ENCODE peak calls at places on chromosomes 11 and 22, in ten cellular contexts. L is CD4-positive, alpha-beta memory T cell; Z is CD8-positive, alpha-beta memory T cell; W is colonic mucosa; M is Caco-2; U is pancreas; I is psoas muscle; D is thoracic aorta; A is astrocyte; P is fibroblast of lung. H is an unnamed sample. For H3K4me1, the result is how much of the 10 kb centered on the place peaks cover.

GRCh38 chr11:86500500-86501170 is 125.9 kb downstream of the CCDC81 start:
- DNase-seq in A (no peak), M (no peak), W (no peak), D (no peak), I (no peak), U (no peak), L (no peak), P (no peak), Z (no peak), H (no peak)

GRCh38 chr22:43857367-43857766 is 4.9 kb downstream of the SULT4A1 start:
- DNase-seq in A (no peak), P (no peak), L (no peak), U (no peak), Z (no peak), W (no peak), D (no peak), I (no peak), M (no peak), H (no peak)

GRCh38 chr11:34261820-34262219 is 96.0 kb downstream of the ABTB2 start:
- DNase-seq in P (no peak), Z (no peak), M (no peak), L (no peak), A (no peak), W (no peak), I (no peak), U (no peak), D (no peak), H (no peak)

GRCh38 chr11:75563501-75563977 is 1.5 kb downstream of the SERPINH1 start:
- DNase-seq in P (no peak), M (no peak), I (no peak), A (no peak), W (no peak), L (no peak), D (no peak), Z (no peak), U (no peak), H (no peak)

GRCh38 chr11:2099523-2100316 is 39.5 kb downstream of the IGF2 start:
- DNase-seq in Z (no peak), W (peak), P (no peak), L (no peak), D (no peak), U (peak), A (no peak), I (peak), M (no peak), H (no peak)

GRCh38 chr11:126397016-126397415 is 41.5 kb downstream of the ST3GAL4 start:
- DNase-seq in W (no peak), Z (no peak), M (no peak), U (no peak), I (no peak), L (no peak), A (no peak), D (no peak), P (no peak), H (no peak)

GRCh38 chr11:63985812-63986155 is 454 bp upstream of the OTUB1 start:
- DNase-seq in P (no peak), W (no peak), L (peak), A (no peak), U (no peak), I (no peak), Z (peak), M (no peak), D (no peak), H (no peak)

GRCh38 chr11:20873054-20873453 is 203.7 kb downstream of the NELL1 start:
- DNase-seq in U (no peak), D (no peak), Z (no peak), A (no peak), W (no peak), P (no peak), M (peak), L (no peak), I (no peak), H (no peak)

GRCh38 chr11:124719534-124719933 is 20.2 kb upstream of the NRGN start:
- DNase-seq in M (no peak), W (no peak), L (no peak), Z (no peak), U (no peak), I (no peak), D (no peak), P (no peak), A (no peak), H (no peak)

GRCh38 chr22:30221121-30221992 is 25.2 kb downstream of the LIF start:
- DNase-seq in Z (peak), U (no peak), M (no peak), P (no peak), A (no peak), L (peak), D (no peak), I (no peak), W (no peak), H (no peak)

GRCh38 chr11:69199583-69200295 is 44.0 kb downstream of the SMIM38 start:
- DNase-seq in U (no peak), A (no peak), I (no peak), P (no peak), W (no peak), D (no peak), Z (no peak), M (no peak), L (no peak), H (no peak)

GRCh38 chr11:85756401-85757200 is 54.3 kb downstream of the SYTL2 start:
- DNase-seq in I (no peak), A (no peak), P (no peak), W (peak), M (no peak), Z (peak), U (no peak), D (no peak), L (peak), H (no peak)

GRCh38 chr11:65572356-65573043 is at the start of gene FAM89B:
- DNase-seq in P (peak), U (peak), M (peak), Z (peak), W (peak), D (peak), A (peak), L (peak), I (peak), H (peak)

GRCh38 chr11:130163346-130164220 is 4.0 kb downstream of the ST14 start:
- DNase-seq in I (no peak), M (no peak), A (no peak), Z (no peak), D (no peak), P (no peak), W (peak), U (peak), L (no peak), H (no peak)

GRCh38 chr11:47259178-47259977 is 1.6 kb downstream of the NR1H3 start:
- DNase-seq in I (no peak), W (peak), L (peak), U (no peak), A (no peak), D (no peak), P (no peak), Z (no peak), M (peak), H (no peak)

GRCh38 chr11:47264119-47264915 is 5.6 kb upstream of the MADD start:
- DNase-seq in L (no peak), U (no peak), P (peak), W (no peak), Z (no peak), I (no peak), M (no peak), A (peak), D (no peak), H (no peak)

GRCh38 chr11:47260366-47260765 is 2.6 kb downstream of the NR1H3 start:
- DNase-seq in P (no peak), M (no peak), Z (no peak), L (no peak), U (no peak), I (no peak), W (no peak), A (no peak), D (no peak), H (no peak)

GRCh38 chr11:47258317-47258902 is 614 bp downstream of the NR1H3 start:
- DNase-seq in D (no peak), I (no peak), W (no peak), U (no peak), Z (no peak), A (no peak), L (no peak), M (no peak), P (no peak), H (no peak)

DNA sequence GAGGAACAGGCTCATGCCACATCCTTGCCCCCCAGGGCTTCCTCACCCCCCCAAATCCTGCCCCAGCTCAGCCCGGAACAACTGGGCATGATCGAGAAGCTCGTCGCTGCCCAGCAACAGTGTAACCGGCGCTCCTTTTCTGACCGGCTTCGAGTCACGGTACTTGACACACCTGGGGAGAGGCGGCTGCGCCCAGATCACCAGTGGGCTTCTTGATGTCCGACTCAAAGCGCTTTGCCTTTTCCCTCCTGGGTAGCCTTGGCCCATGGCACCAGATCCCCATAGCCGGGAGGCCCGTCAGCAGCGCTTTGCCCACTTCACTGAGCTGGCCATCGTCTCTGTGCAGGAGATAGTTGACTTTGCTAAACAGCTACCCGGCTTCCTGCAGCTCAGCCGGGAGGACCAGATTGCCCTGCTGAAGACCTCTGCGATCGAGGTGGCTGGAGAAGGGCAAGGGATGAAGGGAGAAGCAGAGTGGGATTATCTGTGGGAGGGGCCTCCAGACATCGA is 3.5 kb downstream of the NR1H3 start:
- DNase-seq in M (no peak), P (no peak), A (no peak), Z (no peak), W (no peak), L (no peak), I (no peak), D (no peak), U (no peak), H (no peak)
- H3K4me1 ChIP-seq in M (under half), P (under half), A (under half), Z (under half), W (under half), L (under half), I (under half), D (under half), U (under half), H (under half)

GRCh38 chr22:38310518-38311330 is 6.5 kb downstream of the CSNK1E start:
- DNase-seq in W (no peak), M (no peak), P (no peak), U (no peak), L (no peak), Z (no peak), D (no peak), I (no peak), A (no peak), H (peak)

GRCh38 chr22:38313384-38313955 is 3.8 kb downstream of the CSNK1E start:
- DNase-seq in U (no peak), Z (no peak), P (peak), L (peak), D (peak), M (no peak), A (peak), I (peak), W (peak), H (peak)

GRCh38 chr22:38311331-38311635 is 6.0 kb downstream of the CSNK1E start:
- DNase-seq in W (no peak), P (no peak), Z (no peak), D (no peak), A (no peak), I (no peak), U (no peak), M (no peak), L (no peak), H (no peak)

GRCh38 chr22:38314140-38314991 is 2.9 kb downstream of the CSNK1E start:
- DNase-seq in W (no peak), L (no peak), A (peak), Z (no peak), D (no peak), P (peak), M (no peak), I (no peak), U (no peak), H (peak)

DNA sequence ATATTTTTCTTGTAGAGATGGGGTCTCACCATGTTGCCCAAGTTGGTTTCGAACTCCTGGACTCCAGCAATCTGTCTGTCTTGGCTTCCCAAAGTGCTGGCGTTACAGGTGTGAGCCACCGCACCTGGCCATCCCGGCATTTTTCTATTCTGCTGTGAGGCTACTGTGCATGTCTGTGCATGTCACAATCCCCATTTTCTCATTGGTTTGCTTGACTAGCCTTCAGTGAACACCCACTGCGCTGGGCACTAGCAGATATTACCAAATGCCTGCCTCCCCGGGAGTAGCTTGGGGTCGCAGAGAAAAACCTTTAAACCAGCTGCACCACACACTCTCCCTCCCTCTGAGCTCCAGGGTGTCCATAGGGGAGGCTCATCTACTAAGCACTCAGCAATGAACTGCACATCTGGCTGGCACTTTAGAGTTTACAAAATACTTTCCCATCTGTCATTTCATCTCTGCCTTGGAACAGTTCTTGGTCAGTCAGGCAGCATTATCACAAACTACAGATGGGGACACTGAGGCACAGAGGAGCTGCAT is 4.9 kb downstream of the CSNK1E start:
- DNase-seq in I (no peak), A (no peak), D (no peak), W (no peak), L (no peak), M (no peak), P (no peak), Z (no peak), U (no peak), H (no peak)
- H3K4me1 ChIP-seq in I (half or more), A (half or more), D (half or more), W (under half), L (under half), M (under half), P (under half), Z (under half), U (under half), H (half or more)

DNA sequence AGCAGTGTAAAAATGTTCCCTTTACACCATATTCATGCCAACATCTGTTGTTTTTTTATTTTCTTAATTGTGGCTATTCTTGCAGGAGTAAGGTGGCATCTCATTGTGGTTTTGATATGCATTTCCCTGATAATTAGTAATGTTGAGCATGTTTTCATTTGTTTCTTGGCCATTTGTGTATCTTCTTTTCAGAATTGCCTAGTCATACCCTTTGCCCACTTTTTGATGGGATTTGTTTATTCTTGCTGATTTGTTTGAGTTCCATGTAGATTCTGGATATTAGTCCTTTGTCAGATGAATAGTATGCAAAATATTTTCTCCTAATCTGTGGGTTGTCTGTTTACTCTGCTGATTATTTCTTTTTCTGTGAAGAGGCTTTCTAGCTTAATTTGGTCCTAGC is 98.9 kb upstream of the SERPIND1 start:
- DNase-seq in W (no peak), I (no peak), Z (no peak), U (no peak), A (no peak), M (no peak), D (no peak), P (no peak), L (no peak), H (no peak)
- H3K4me1 ChIP-seq in W (under half), I (under half), Z (under half), U (under half), A (under half), M (under half), D (under half), P (under half), L (under half), H (under half)

GRCh38 chr22:38866024-38866398 is 6.0 kb downstream of the CBX6 start:
- DNase-seq in I (no peak), P (no peak), D (no peak), A (no peak), W (no peak), Z (no peak), L (no peak), M (no peak), U (no peak), H (peak)
- H3K4me1 ChIP-seq in I (under half), P (under half), D (half or more), A (under half), W (under half), Z (under half), L (under half), M (under half), U (under half), H (half or more)

DNA sequence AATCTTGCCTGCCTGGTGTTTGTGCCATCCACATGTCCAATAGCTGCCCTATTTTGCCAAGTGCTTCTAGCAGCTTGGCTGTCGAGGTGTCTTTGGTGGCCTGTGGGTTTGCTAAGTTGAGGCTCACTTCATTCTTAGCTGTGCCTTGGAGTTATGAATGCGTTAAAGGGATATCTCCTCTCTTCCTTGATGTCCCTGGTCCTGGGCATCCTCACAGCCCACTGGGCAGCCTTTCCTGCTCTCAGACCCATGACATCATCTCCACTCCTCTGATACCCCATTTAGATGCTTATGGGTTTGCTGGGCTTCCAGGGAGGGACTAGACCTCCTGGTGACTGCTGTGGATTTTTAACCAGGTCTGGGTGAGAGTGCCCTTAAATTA is 1.3 kb downstream of the LDLRAD3 start:
- DNase-seq in W (no peak), D (no peak), I (no peak), P (no peak), Z (no peak), A (no peak), L (no peak), U (no peak), M (no peak), H (no peak)
- H3K4me1 ChIP-seq in W (under half), D (under half), I (under half), P (under half), Z (under half), A (under half), L (under half), U (under half), M (under half), H (under half)

DNA sequence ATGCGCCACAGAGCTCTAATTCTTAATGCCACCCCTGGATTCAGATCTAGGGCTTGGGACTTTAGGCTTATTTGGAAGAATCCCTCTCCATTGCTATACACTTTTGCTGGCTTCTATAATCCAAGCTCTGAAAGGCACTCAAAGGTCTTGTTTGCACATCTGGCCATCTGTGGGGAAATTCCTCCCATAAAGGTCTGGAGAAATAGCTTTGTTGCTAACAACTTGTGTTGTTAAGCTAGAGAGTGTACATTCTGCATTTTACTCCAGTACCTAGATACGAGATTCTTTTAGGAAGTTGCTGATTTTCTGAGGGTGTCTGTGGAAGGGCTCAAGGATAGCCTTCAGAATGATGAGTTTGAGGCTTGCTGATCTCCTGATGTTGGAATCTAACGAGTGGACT is 50.7 kb downstream of the UBASH3B start:
- DNase-seq in I (no peak), D (no peak), W (no peak), M (peak), P (peak), L (no peak), U (no peak), Z (no peak), A (no peak), H (no peak)
- H3K4me1 ChIP-seq in I (under half), D (under half), W (under half), M (under half), P (under half), L (under half), U (under half), Z (under half), A (under half), H (under half)